ENCODE peak calls at places on chromosomes 16 and 17, in ten cellular contexts. R, C, V, M, J, E, F, K, S and O are unnamed samples.

GRCh38 chr16:87320510-87321227 is 3.5 kb upstream of the C16orf95 start:
- DNase-seq in R (no peak), C (no peak), V (no peak), M (no peak), J (no peak), E (no peak), F (no peak), K (no peak), S (no peak), O (no peak)

GRCh38 chr17:42743595-42744282 is 1.1 kb downstream of the EZH1 start:
- DNase-seq in R (no peak), C (no peak), V (no peak), M (no peak), J (no peak), E (no peak), F (no peak), K (peak; percentile 88), S (no peak), O (peak; percentile 84)

GRCh38 chr17:2194778-2195417 is 108.7 kb downstream of the SMG6 start:
- DNase-seq in R (no peak), C (no peak), V (no peak), M (no peak), J (peak; percentile 82), E (no peak), F (no peak), K (no peak), S (no peak), O (no peak)

GRCh38 chr17:6696906-6697305 is 16.3 kb downstream of the SLC13A5 start:
- DNase-seq in R (no peak), C (no peak), V (no peak), M (no peak), J (no peak), E (no peak), F (no peak), K (no peak), S (no peak), O (no peak)

GRCh38 chr17:78534492-78535284 is 42.5 kb downstream of the DNAH17 start:
- DNase-seq in R (no peak), C (no peak), V (no peak), M (no peak), J (no peak), E (no peak), F (no peak), K (no peak), S (no peak), O (no peak)

GRCh38 chr16:28834873-28835863 is 11.0 kb downstream of the TUFM start:
- DNase-seq in R (no peak), C (no peak), V (no peak), M (no peak), J (no peak), E (no peak), F (no peak), K (no peak), S (no peak), O (no peak)

GRCh38 chr17:65099941-65100315 is 37.2 kb upstream of the RGS9 start:
- DNase-seq in R (peak; percentile 45), C (peak; percentile 84), V (peak; percentile 45), M (no peak), J (no peak), E (peak; percentile 95), F (peak; percentile 22), K (peak; percentile 40), S (no peak), O (no peak)

GRCh38 chr17:6444573-6445335 is 499 bp downstream of the PIMREG start:
- DNase-seq in R (no peak), C (no peak), V (no peak), M (no peak), J (no peak), E (no peak), F (no peak), K (no peak), S (no peak), O (no peak)

GRCh38 chr17:74671031-74671771 is 41.5 kb downstream of the CD300LF start:
- DNase-seq in R (peak; percentile 20), C (no peak), V (peak; percentile 64), M (no peak), J (peak; percentile 81), E (peak; percentile 86), F (peak; percentile 90), K (peak; percentile 69), S (peak; percentile 24), O (peak; percentile 74)

GRCh38 chr16:4700380-4700996 is 7.1 kb downstream of the NUDT16L1 start:
- DNase-seq in R (no peak), C (no peak), V (no peak), M (no peak), J (no peak), E (no peak), F (no peak), K (no peak), S (no peak), O (no peak)

GRCh38 chr16:48386559-48387312 is 1.5 kb upstream of the SIAH1 start:
- DNase-seq in R (no peak), C (no peak), V (no peak), M (no peak), J (no peak), E (no peak), F (peak; percentile 66), K (no peak), S (no peak), O (no peak)

GRCh38 chr16:75252946-75253911 is 1.8 kb upstream of the BCAR1 start:
- DNase-seq in R (no peak), C (no peak), V (no peak), M (no peak), J (peak; percentile 85), E (no peak), F (peak; percentile 75), K (no peak), S (peak; percentile 68), O (no peak)

GRCh38 chr16:85136705-85137322 is 24.5 kb upstream of the CIBAR2 start:
- DNase-seq in R (no peak), C (no peak), V (peak; percentile 31), M (no peak), J (no peak), E (no peak), F (peak; percentile 79), K (no peak), S (peak; percentile 64), O (no peak)

GRCh38 chr16:85523602-85524364 is 89.3 kb upstream of the GSE1 start:
- DNase-seq in R (no peak), C (no peak), V (peak; percentile 74), M (no peak), J (peak; percentile 23), E (no peak), F (peak; percentile 65), K (peak; percentile 85), S (no peak), O (peak; percentile 22)

GRCh38 chr16:67928147-67928546 is 3.5 kb downstream of the CTRL start:
- DNase-seq in R (no peak), C (no peak), V (no peak), M (no peak), J (no peak), E (no peak), F (no peak), K (no peak), S (no peak), O (no peak)

GRCh38 chr17:18224053-18224427 is 1.4 kb upstream of the LLGL1 start:
- DNase-seq in R (no peak), C (no peak), V (no peak), M (no peak), J (no peak), E (no peak), F (no peak), K (no peak), S (no peak), O (no peak)

GRCh38 chr17:15038656-15039055 is 226.5 kb downstream of the PMP22 start:
- DNase-seq in R (peak; percentile 23), C (no peak), V (no peak), M (no peak), J (no peak), E (no peak), F (no peak), K (no peak), S (no peak), O (no peak)

GRCh38 chr17:16900288-16900882 is 71.5 kb downstream of the TNFRSF13B start:
- DNase-seq in R (no peak), C (no peak), V (peak; percentile 13), M (no peak), J (no peak), E (peak; percentile 58), F (no peak), K (no peak), S (no peak), O (no peak)

GRCh38 chr17:48997103-48997826 is at the start of gene IGF2BP1:
- DNase-seq in R (no peak), C (no peak), V (no peak), M (no peak), J (peak; percentile 77), E (peak; percentile 82), F (no peak), K (peak; percentile 94), S (no peak), O (peak; percentile 83)
- TF ChIP-seq POLR2A in R (no peak), C (no peak), V (no peak), M (no peak), J (peak; percentile 58), E (no peak), F (no peak), K (peak; percentile 52), S (no peak), O (no peak)

DNA sequence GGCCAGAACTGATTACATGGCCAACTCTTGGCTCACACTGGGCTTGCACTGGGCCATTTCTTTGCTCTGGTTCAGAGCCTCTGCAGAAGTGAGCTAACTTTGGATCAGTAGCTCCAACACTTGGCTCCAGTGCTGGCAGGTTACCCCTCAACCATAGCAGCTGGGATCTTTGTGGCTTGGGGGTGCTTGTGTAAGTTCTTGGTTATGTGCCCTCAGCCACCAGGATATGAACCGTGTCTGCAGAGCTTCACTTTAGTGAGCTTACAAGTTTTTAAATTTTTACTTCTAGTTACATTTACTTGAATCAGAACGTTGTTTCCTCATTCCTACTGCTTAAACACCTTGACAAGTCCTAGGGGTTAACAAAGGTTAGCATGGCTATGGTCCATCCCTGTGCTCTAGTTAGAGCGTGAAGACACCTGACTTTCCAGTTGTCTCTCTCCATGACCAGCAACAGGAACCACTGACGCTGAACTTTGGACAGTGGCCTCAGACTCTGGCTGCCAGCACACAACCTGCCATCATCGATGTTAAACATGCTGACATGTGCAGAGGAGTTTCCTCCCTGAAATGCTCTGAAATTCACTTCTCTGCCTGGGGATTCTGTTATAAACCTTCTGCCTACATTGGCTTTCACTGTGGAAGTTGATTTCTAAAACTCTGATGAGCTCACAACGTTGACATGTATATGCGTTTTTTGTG is 4.1 kb downstream of the PDF start:
- DNase-seq in R (no peak), C (no peak), V (no peak), M (no peak), J (no peak), E (peak; percentile 59), F (no peak), K (no peak), S (no peak), O (no peak)
- TF ChIP-seq POLR2A in R (no peak), C (peak; percentile 15), V (no peak), M (no peak), J (no peak), E (no peak), F (no peak), K (peak; percentile 46), S (no peak), O (no peak)

GRCh38 chr16:46830902-46831647 is at the start of gene C16orf87:
- DNase-seq in R (peak; percentile 89), C (peak; percentile 63), V (peak; percentile 93), M (peak; percentile 79), J (peak; percentile 57), E (peak; percentile 97), F (peak; percentile 96), K (peak; percentile 95), S (peak; percentile 92), O (peak; percentile 96)
- TF ChIP-seq POLR2A in R (no peak), C (peak; percentile 81), V (no peak), M (no peak), J (peak; percentile 77), E (no peak), F (no peak), K (peak; percentile 68), S (peak; percentile 66), O (peak; percentile 50)

GRCh38 chr16:8869212-8869987 is 594 bp upstream of the CARHSP1 start:
- DNase-seq in R (no peak), C (no peak), V (no peak), M (no peak), J (no peak), E (no peak), F (no peak), K (peak; percentile 56), S (no peak), O (peak; percentile 27)
- TF ChIP-seq POLR2A in R (no peak), C (peak; percentile 6), V (no peak), M (no peak), J (peak; percentile 23), E (no peak), F (no peak), K (no peak), S (no peak), O (no peak)